ENCODE peak calls at places on chromosomes 11 and 22, in four cellular contexts. B is OCI-LY7, N is right atrium auricular region, T is thoracic aorta. V is an unnamed sample. For H3K4me1, the result is how much of the 10 kb centered on the place peaks cover.

GRCh38 chr11:24239016-24239720 is 257.7 kb upstream of the LUZP2 start:
- DNase-seq in B (no peak), T (no peak), N (no peak), V (no peak)

GRCh38 chr11:18769802-18770456 is 21.7 kb downstream of the PTPN5 start:
- DNase-seq in N (no peak), T (no peak), B (peak), V (no peak)

GRCh38 chr22:41827671-41828070 is 5.2 kb upstream of the SREBF2 start:
- DNase-seq in B (no peak), N (no peak), T (no peak), V (no peak)

GRCh38 chr22:43643362-43643761 is 168.7 kb downstream of the EFCAB6 start:
- DNase-seq in N (no peak), T (no peak), B (no peak), V (no peak)

GRCh38 chr22:43826142-43827093 is 14.3 kb upstream of the EFCAB6 start:
- DNase-seq in T (no peak), N (no peak), B (no peak), V (no peak)

GRCh38 chr11:76771446-76772099 is 11.6 kb upstream of the TSKU start:
- DNase-seq in T (no peak), N (no peak), B (no peak), V (no peak)

GRCh38 chr22:20591660-20592310 is 84.4 kb downstream of the MED15 start:
- DNase-seq in T (no peak), N (no peak), B (no peak), V (no peak)

GRCh38 chr11:31233425-31233824 is 136.1 kb downstream of the DCDC1 start:
- DNase-seq in B (no peak), T (no peak), N (no peak), V (no peak)

GRCh38 chr11:96061730-96062524 is 138.0 kb upstream of the MTMR2 start:
- DNase-seq in T (no peak), B (no peak), N (no peak), V (no peak)

GRCh38 chr11:42591841-42592240 is 720.0 kb upstream of the API5 start:
- DNase-seq in B (no peak), N (no peak), T (no peak), V (no peak)

GRCh38 chr11:46307785-46308341 is 30.4 kb downstream of the CREB3L1 start:
- DNase-seq in N (no peak), T (no peak), B (no peak), V (no peak)

GRCh38 chr11:115168229-115168671 is 336.0 kb downstream of the CADM1 start:
- DNase-seq in N (no peak), B (no peak), T (no peak), V (no peak)
- H3K4me1 ChIP-seq in N (under half), B (under half), T (under half), V (under half)

DNA sequence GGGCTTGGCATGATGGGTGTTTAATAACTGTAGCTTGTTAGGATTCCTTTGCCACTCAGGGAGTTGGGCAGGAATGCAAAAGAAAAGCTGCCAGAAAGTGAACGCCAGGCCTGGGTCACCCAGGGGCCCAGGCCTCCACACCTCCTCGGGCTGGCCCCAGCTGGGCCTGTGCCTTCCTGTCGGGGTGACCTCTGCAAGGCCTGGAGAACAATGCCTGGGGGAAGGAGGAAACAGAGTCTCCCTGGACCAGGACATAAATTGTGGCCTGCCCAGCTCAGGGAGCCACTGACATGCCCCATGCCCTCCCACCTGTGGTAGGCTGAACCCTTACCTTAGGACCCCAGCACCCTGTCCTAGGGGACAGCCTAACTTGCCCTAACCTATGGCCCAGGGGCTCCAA is 21.9 kb downstream of the MN1 start:
- DNase-seq in N (no peak), T (no peak), B (no peak), V (no peak)
- H3K4me1 ChIP-seq in N (under half), T (half or more), B (under half), V (under half)

DNA sequence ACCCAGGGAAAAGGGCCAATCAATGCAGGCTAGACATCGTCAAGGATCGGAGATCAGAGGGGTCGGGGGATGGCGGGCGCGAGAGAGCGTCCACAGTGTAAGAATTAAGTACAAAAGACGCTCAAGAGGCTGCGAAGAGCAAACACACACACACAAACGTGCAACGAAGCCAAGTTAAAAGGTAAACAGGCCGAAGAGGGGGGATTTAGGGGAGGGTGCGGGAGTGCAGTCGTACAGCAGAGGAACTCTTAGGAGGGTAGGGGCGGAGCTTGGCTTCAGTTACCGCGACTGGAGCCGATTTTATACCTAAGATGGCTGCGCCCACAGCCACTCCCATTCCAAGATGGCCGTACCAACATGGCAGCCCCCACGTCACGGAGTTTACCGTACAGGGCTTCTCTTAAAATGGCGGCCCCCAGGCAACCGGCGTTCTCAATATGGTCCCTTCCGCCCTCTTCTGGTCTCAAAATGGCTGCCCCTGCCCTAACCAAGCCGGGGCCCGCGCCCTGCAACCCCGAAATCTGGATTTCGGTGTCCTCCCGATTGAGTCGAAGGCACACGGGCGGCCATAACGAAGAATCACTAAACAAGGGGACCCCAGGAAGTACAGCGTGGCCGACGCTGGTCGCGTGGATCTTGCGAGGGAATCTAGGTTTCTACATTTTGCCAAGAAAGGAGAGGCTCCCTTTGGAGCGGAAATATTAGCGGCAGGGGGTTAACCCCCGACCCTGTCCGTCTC is 2.0 kb downstream of the GNG3 start:
- DNase-seq in T (peak), B (peak), N (peak), V (peak)
- H3K4me1 ChIP-seq in T (under half), B (half or more), N (under half), V (under half)

DNA sequence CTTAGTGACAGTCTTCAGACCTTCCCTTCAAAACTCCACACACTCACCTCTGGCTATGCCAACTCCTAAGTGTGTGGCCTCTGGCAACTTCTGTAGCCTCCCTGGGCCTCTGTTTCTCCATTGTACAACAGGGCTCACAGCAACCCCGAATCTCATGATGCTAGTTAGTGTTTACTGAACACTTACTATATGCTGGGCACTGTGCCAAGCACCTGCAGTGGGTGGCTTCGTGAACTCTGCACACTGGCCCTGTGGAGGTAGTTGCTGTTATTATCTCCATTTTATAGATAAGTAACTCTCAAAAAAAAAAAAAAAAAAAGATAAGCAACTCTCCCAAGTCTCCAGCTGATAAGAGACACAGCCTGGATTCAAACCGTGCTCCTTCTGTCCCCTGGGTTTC is 7.5 kb upstream of the TP53I11 start:
- DNase-seq in T (no peak), N (no peak), B (no peak), V (no peak)
- H3K4me1 ChIP-seq in T (under half), N (under half), B (under half), V (under half)

GRCh38 chr22:50486561-50487289 is at the start of gene MIOX:
- DNase-seq in B (no peak), N (no peak), T (no peak), V (no peak)

GRCh38 chr22:50483977-50484853 is 2.4 kb upstream of the MIOX start:
- DNase-seq in N (no peak), B (no peak), T (no peak), V (no peak)

GRCh38 chr22:50483556-50483955 is 2.2 kb downstream of the ADM2 start:
- DNase-seq in T (no peak), B (no peak), N (no peak), V (no peak)

GRCh38 chr22:50487290-50488005 is 789 bp downstream of the MIOX start:
- DNase-seq in N (no peak), T (no peak), B (no peak), V (no peak)

GRCh38 chr22:50485221-50486131 is 1.2 kb upstream of the MIOX start:
- DNase-seq in T (no peak), N (no peak), B (no peak), V (no peak)
- H3K4me1 ChIP-seq in T (under half), N (under half), B (under half), V (under half)

GRCh38 chr11:86079421-86079820 is 10.5 kb upstream of the PICALM start:
- DNase-seq in B (no peak), T (no peak), N (no peak), V (no peak)
- H3K4me1 ChIP-seq in B (under half), T (under half), N (under half), V (under half)

GRCh38 chr11:64317961-64318693 is at the start of gene PRDX5:
- DNase-seq in N (peak), B (peak), T (peak), V (peak)

GRCh38 chr11:64317325-64317960 is at the start of gene TRMT112:
- DNase-seq in B (peak), N (peak), T (peak), V (peak)

GRCh38 chr11:64319421-64319761 is 1.5 kb downstream of the PRDX5 start:
- DNase-seq in B (no peak), T (no peak), N (no peak), V (no peak)

GRCh38 chr11:64320556-64320955 is 2.6 kb downstream of the PRDX5 start:
- DNase-seq in B (no peak), T (no peak), N (no peak), V (no peak)

GRCh38 chr11:64318694-64319420 is 936 bp downstream of the PRDX5 start:
- DNase-seq in N (no peak), T (no peak), B (no peak), V (no peak)
- H3K4me1 ChIP-seq in N (under half), T (under half), B (under half), V (under half)

DNA sequence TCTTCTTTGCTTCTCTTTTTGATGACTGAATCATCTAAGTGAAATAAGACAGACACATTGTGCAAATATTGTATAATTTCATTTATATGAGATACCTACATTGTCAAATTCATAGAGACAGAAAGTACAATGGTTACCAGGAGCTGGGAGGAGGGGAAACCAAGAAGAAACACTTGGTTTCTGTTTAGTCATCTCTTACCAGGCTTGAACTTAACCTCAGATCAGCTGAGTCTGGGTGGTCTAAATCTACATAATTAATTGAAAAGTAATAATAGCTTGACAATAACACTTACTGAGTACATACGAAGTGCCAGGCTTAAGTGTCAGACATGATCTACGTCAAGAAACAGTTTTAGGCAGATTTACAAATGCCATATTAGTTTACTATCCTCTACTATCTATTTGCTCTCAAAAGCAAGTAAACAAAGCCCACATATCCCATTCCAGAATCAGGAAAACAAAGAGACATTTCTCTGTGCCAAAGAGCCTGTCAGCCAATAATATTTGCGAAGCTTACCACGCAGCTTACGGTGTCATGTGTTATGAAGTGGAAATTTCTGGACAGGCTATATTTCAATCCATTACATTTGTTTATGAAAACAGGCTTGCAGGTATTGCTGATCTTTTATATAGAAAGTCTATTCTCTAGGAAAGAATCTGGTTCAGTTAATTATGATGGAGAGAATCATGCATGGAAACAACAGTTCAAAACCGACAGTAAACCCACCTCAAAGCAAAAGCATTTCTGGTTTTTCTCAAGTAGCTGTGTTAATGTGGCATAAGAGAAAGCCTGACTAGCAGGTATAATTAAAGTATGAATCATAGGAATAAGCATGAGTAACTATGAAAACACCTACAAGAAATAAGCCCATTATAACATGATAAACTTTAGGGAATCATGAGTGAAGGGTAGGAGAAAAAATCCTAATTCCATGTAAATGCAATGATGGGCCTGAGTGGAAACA is 2.7 kb upstream of the ARHGAP42 start:
- DNase-seq in T (no peak), N (no peak), B (no peak), V (no peak)
- H3K4me1 ChIP-seq in T (under half), N (under half), B (under half), V (under half)

GRCh38 chr22:18970180-18970947 is 34.3 kb upstream of the PRODH start:
- DNase-seq in N (no peak), T (no peak), B (no peak), V (no peak)
- H3K4me1 ChIP-seq in N (under half), T (under half), B (under half), V (under half)

GRCh38 chr11:123055132-123055924 is 6.6 kb downstream of the HSPA8 start:
- DNase-seq in N (peak), B (no peak), T (no peak), V (no peak)

GRCh38 chr11:123054301-123055065 is 7.5 kb downstream of the HSPA8 start:
- DNase-seq in B (peak), T (no peak), N (no peak), V (peak)

GRCh38 chr11:123060265-123061000 is 1.5 kb downstream of the HSPA8 start:
- DNase-seq in N (peak), B (peak), T (no peak), V (no peak)

GRCh38 chr11:123056835-123057491 is 5.0 kb downstream of the HSPA8 start:
- DNase-seq in T (no peak), B (no peak), N (no peak), V (no peak)

GRCh38 chr11:123057604-123058305 is 4.2 kb downstream of the HSPA8 start:
- DNase-seq in B (no peak), N (no peak), T (no peak), V (no peak)
- H3K4me1 ChIP-seq in B (under half), N (under half), T (under half), V (half or more)